ENCODE peak calls at places on chromosome 6, in nine cellular contexts. U is aorta; O is CD8-positive, alpha-beta memory T cell; S is foreskin fibroblast; B is skeletal muscle cell; F is A549; I is IMR-90; Z is GM23248; N is Caco-2. L is an unnamed sample.

GRCh38 chr6:2881358-2881885 is 21.7 kb downstream of the SERPINB9 start:
- DNase-seq in U (no peak), O (no peak), S (no peak), B (no peak), F (no peak), I (no peak), Z (no peak), N (no peak), L (no peak)

GRCh38 chr6:155448823-155449789 is 6.5 kb downstream of the NOX3 start:
- DNase-seq in U (no peak), O (no peak), S (no peak), B (no peak), F (no peak), I (no peak), Z (no peak), N (no peak), L (no peak)

GRCh38 chr6:45557454-45557853 is 179.7 kb upstream of the SUPT3H start:
- DNase-seq in U (no peak), O (no peak), S (no peak), B (no peak), F (no peak), I (no peak), Z (no peak), N (no peak), L (no peak)

GRCh38 chr6:7249946-7250643 is 62.9 kb downstream of the SSR1 start:
- DNase-seq in U (peak), O (no peak), S (peak), B (no peak), F (no peak), I (peak), Z (peak), N (no peak), L (no peak)

GRCh38 chr6:45741437-45742166 is 274.1 kb downstream of the CLIC5 start:
- DNase-seq in U (no peak), O (no peak), S (peak), B (peak), F (no peak), I (peak), Z (peak), N (no peak), L (no peak)

GRCh38 chr6:134170844-134171243 is 118.4 kb upstream of the SLC2A12 start:
- DNase-seq in U (no peak), O (no peak), S (peak), B (no peak), F (no peak), I (peak), Z (peak), N (no peak), L (no peak)

GRCh38 chr6:158219229-158219628 is 51.1 kb downstream of the GTF2H5 start:
- DNase-seq in U (no peak), O (no peak), S (peak), B (peak), F (no peak), I (peak), Z (peak), N (no peak), L (peak)

GRCh38 chr6:160226118-160226541 is 32.5 kb downstream of the SLC22A2 start:
- DNase-seq in U (no peak), O (no peak), S (no peak), B (no peak), F (no peak), I (no peak), Z (no peak), N (no peak), L (no peak)

GRCh38 chr6:79338493-79338892 is 104.0 kb upstream of the HMGN3 start:
- DNase-seq in U (no peak), O (no peak), S (no peak), B (no peak), F (no peak), I (no peak), Z (no peak), N (no peak), L (no peak)

GRCh38 chr6:160085713-160086505 is 35.7 kb upstream of the SLC22A1 start:
- DNase-seq in U (no peak), O (no peak), S (no peak), B (no peak), F (no peak), I (no peak), Z (no peak), N (no peak), L (no peak)

GRCh38 chr6:145313041-145313855 is 422.1 kb downstream of the EPM2A start:
- DNase-seq in U (no peak), O (no peak), S (peak), B (no peak), F (no peak), I (no peak), Z (no peak), N (no peak), L (no peak)

GRCh38 chr6:158014505-158015187 is 33.0 kb downstream of the SYNJ2 start:
- DNase-seq in U (no peak), O (no peak), S (peak), B (no peak), F (no peak), I (peak), Z (peak), N (no peak), L (no peak)

GRCh38 chr6:33426590-33427563 is 7.0 kb downstream of the SYNGAP1 start:
- DNase-seq in U (no peak), O (peak), S (no peak), B (no peak), F (peak), I (no peak), Z (peak), N (no peak), L (peak)

GRCh38 chr6:154460306-154461071 is 50.0 kb downstream of the CNKSR3 start:
- DNase-seq in U (no peak), O (no peak), S (peak), B (no peak), F (no peak), I (peak), Z (peak), N (no peak), L (no peak)

GRCh38 chr6:31173406-31173805 is 2.9 kb upstream of the POU5F1 start:
- DNase-seq in U (no peak), O (no peak), S (no peak), B (no peak), F (no peak), I (no peak), Z (no peak), N (no peak), L (no peak)
- H3K4me3 ChIP-seq in U (no peak), O (no peak), S (no peak), B (no peak), F (no peak), I (no peak), Z (no peak), N (no peak), L (no peak)

GRCh38 chr6:4880373-4880762 is 104.2 kb downstream of the CDYL start:
- DNase-seq in U (no peak), O (no peak), S (no peak), B (no peak), F (no peak), I (no peak), Z (no peak), N (no peak), L (no peak)

GRCh38 chr6:4885534-4885933 is 109.3 kb downstream of the CDYL start:
- DNase-seq in U (no peak), O (no peak), S (no peak), B (no peak), F (no peak), I (no peak), Z (no peak), N (no peak), L (no peak)

GRCh38 chr6:4883298-4883697 is 107.1 kb downstream of the CDYL start:
- DNase-seq in U (no peak), O (no peak), S (no peak), B (no peak), F (no peak), I (no peak), Z (no peak), N (no peak), L (no peak)

GRCh38 chr6:4888841-4889240 is 112.6 kb downstream of the CDYL start:
- DNase-seq in U (no peak), O (no peak), S (no peak), B (no peak), F (no peak), I (no peak), Z (no peak), N (no peak), L (no peak)

GRCh38 chr6:4884646-4885427 is 108.6 kb downstream of the CDYL start:
- DNase-seq in U (no peak), O (no peak), S (no peak), B (no peak), F (no peak), I (no peak), Z (no peak), N (no peak), L (no peak)
- H3K4me3 ChIP-seq in U (no peak), O (no peak), S (no peak), B (no peak), F (no peak), I (no peak), Z (no peak), N (no peak), L (no peak)

GRCh38 chr6:165665384-165665672 is 2.3 kb upstream of the PDE10A start:
- DNase-seq in U (no peak), O (no peak), S (no peak), B (no peak), F (no peak), I (no peak), Z (no peak), N (no peak), L (no peak)

GRCh38 chr6:165662671-165663282 is at the start of gene PDE10A:
- DNase-seq in U (peak), O (no peak), S (peak), B (no peak), F (peak), I (peak), Z (peak), N (peak), L (no peak)

GRCh38 chr6:165664553-165665383 is 1.7 kb upstream of the PDE10A start:
- DNase-seq in U (no peak), O (no peak), S (peak), B (no peak), F (no peak), I (no peak), Z (no peak), N (no peak), L (no peak)

GRCh38 chr6:165663283-165663735 is 268 bp upstream of the PDE10A start:
- DNase-seq in U (peak), O (no peak), S (peak), B (no peak), F (peak), I (peak), Z (peak), N (no peak), L (no peak)

GRCh38 chr6:165663736-165664552 is 903 bp upstream of the PDE10A start:
- DNase-seq in U (no peak), O (no peak), S (peak), B (no peak), F (no peak), I (no peak), Z (peak), N (no peak), L (no peak)
- H3K4me3 ChIP-seq in U (no peak), O (no peak), S (no peak), B (peak), F (peak), I (peak), Z (no peak), N (peak), L (no peak)

GRCh38 chr6:40996591-40997247 is 42.3 kb downstream of the UNC5CL start:
- DNase-seq in U (no peak), O (no peak), S (no peak), B (no peak), F (peak), I (peak), Z (no peak), N (peak), L (no peak)
- H3K4me3 ChIP-seq in U (no peak), O (no peak), S (no peak), B (no peak), F (no peak), I (no peak), Z (no peak), N (no peak), L (no peak)

GRCh38 chr6:53824714-53825113 is 29.9 kb downstream of the LRRC1 start:
- DNase-seq in U (no peak), O (no peak), S (no peak), B (no peak), F (no peak), I (no peak), Z (no peak), N (no peak), L (no peak)

GRCh38 chr6:53828215-53828614 is 33.4 kb downstream of the LRRC1 start:
- DNase-seq in U (no peak), O (no peak), S (no peak), B (no peak), F (no peak), I (no peak), Z (peak), N (no peak), L (no peak)

GRCh38 chr6:53822355-53823115 is 27.7 kb downstream of the LRRC1 start:
- DNase-seq in U (no peak), O (no peak), S (no peak), B (no peak), F (no peak), I (peak), Z (no peak), N (no peak), L (no peak)

GRCh38 chr6:53827485-53827884 is 32.7 kb downstream of the LRRC1 start:
- DNase-seq in U (no peak), O (no peak), S (no peak), B (no peak), F (no peak), I (no peak), Z (peak), N (no peak), L (no peak)

GRCh38 chr6:53825514-53826321 is 30.9 kb downstream of the LRRC1 start:
- DNase-seq in U (no peak), O (no peak), S (no peak), B (no peak), F (no peak), I (no peak), Z (peak), N (no peak), L (no peak)
- H3K4me3 ChIP-seq in U (peak), O (no peak), S (no peak), B (no peak), F (no peak), I (no peak), Z (no peak), N (no peak), L (no peak)

GRCh38 chr6:83707829-83708545 is 914 bp downstream of the SNAP91 start:
- DNase-seq in U (peak), O (no peak), S (peak), B (no peak), F (no peak), I (no peak), Z (peak), N (no peak), L (no peak)

GRCh38 chr6:83708970-83709747 is at the start of gene SNAP91:
- DNase-seq in U (peak), O (no peak), S (peak), B (no peak), F (no peak), I (no peak), Z (no peak), N (no peak), L (no peak)

GRCh38 chr6:83711958-83712357 is 3.1 kb upstream of the SNAP91 start:
- DNase-seq in U (no peak), O (no peak), S (no peak), B (no peak), F (no peak), I (no peak), Z (no peak), N (no peak), L (no peak)

GRCh38 chr6:83708546-83708969 is 343 bp downstream of the SNAP91 start:
- DNase-seq in U (no peak), O (no peak), S (peak), B (no peak), F (no peak), I (no peak), Z (peak), N (no peak), L (no peak)

GRCh38 chr6:83709748-83710050 is 798 bp upstream of the SNAP91 start:
- DNase-seq in U (no peak), O (no peak), S (no peak), B (no peak), F (no peak), I (no peak), Z (no peak), N (no peak), L (no peak)
- H3K4me3 ChIP-seq in U (no peak), O (no peak), S (no peak), B (no peak), F (peak), I (no peak), Z (no peak), N (no peak), L (no peak)

DNA sequence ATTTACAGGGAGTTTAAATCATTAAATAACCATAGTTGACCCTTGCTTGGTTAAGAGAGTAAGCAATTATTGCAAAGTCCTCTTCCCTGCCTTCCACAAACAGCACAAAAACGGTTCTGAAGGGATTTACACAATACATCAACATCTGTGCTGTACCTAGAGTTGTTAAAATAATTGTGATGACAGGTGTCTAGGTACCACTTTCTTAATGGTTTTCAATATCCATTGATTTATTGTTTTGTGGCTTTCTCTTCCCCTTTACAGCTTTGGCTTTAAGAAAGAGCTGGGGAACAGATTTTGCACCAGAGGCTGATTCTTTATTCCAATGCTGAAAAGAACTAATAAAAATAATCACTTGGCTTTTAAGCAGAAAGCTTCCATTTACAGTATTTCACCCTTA is 598 bp upstream of the SOX4 start:
- DNase-seq in U (no peak), O (no peak), S (no peak), B (no peak), F (no peak), I (no peak), Z (no peak), N (no peak), L (no peak)
- H3K4me3 ChIP-seq in U (no peak), O (peak), S (peak), B (peak), F (peak), I (peak), Z (peak), N (peak), L (peak)

DNA sequence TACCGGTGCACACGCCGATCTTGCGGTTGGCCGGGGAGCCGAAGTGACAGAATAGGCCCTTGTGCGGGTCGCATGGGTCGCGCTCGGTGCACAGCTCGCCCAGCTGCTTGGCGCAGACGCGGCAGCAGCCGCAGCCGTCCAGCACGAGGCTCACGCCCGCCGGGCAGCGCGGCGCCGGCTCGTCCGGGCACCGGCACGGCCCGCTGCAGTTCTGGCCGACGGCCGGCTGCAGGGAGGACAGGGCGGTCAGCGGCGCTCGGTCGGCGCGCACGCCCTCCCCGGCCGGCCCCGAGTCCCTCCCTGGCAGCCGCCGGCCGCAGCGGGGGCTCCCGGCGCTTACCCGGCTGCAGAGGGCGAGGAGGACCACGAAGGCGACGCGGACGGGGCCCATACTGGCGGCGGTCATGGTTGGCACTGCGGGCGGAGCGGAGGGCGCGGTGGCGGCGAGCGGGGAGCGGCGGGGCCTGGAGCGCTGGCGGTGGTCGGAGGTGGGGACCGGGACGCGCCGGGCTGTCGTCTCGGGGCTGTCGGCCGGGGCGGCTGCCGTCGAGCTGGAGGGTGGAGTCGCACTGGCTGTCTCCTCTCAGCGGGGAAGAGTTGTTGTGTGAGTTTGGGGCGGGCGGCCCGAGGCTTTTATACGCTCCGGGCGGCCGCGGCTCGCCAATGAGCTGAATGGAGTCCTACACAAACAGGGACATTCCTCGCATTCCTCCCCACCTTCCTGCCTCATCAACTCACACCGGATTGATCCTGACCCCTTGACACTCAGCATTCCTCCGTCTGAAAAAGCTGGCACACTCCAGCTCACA is at the start of gene CCN2:
- DNase-seq in U (peak), O (no peak), S (peak), B (peak), F (peak), I (peak), Z (peak), N (peak), L (no peak)
- H3K4me3 ChIP-seq in U (peak), O (peak), S (peak), B (peak), F (peak), I (peak), Z (peak), N (peak), L (no peak)